ENCODE peak calls at places on chromosomes 2 and 18, in six cellular contexts. One of them, this sample, is unnamed.

GRCh38 chr2:74424995-74425406 is 3.5 kb downstream of the WDR54 start:
- DNase-seq in fibroblast of pulmonary artery: no peak
- DNase-seq in OCI-LY7: no peak
- DNase-seq in heart right ventricle: no peak
- DNase-seq in AG10803: no peak
- DNase-seq in body of pancreas: no peak
- DNase-seq in this sample: no peak

GRCh38 chr2:232974431-232974830 is 38.6 kb downstream of the NGEF start:
- DNase-seq in fibroblast of pulmonary artery: no peak
- DNase-seq in OCI-LY7: no peak
- DNase-seq in heart right ventricle: no peak
- DNase-seq in AG10803: no peak
- DNase-seq in body of pancreas: no peak
- DNase-seq in this sample: no peak

GRCh38 chr2:221088506-221088905 is 483.6 kb downstream of the EPHA4 start:
- DNase-seq in fibroblast of pulmonary artery: no peak
- DNase-seq in OCI-LY7: no peak
- DNase-seq in heart right ventricle: no peak
- DNase-seq in AG10803: no peak
- DNase-seq in body of pancreas: no peak
- DNase-seq in this sample: no peak

GRCh38 chr2:88190808-88191721 is 20.9 kb downstream of the THNSL2 start:
- DNase-seq in fibroblast of pulmonary artery: peak
- DNase-seq in OCI-LY7: peak
- DNase-seq in heart right ventricle: no peak
- DNase-seq in AG10803: peak
- DNase-seq in body of pancreas: peak
- DNase-seq in this sample: peak

GRCh38 chr2:152617464-152618187 is 99.6 kb downstream of the PRPF40A start:
- DNase-seq in fibroblast of pulmonary artery: no peak
- DNase-seq in OCI-LY7: no peak
- DNase-seq in heart right ventricle: no peak
- DNase-seq in AG10803: peak
- DNase-seq in body of pancreas: no peak
- DNase-seq in this sample: no peak

GRCh38 chr2:233428438-233428837 is 74.1 kb downstream of the DGKD start:
- DNase-seq in fibroblast of pulmonary artery: no peak
- DNase-seq in OCI-LY7: no peak
- DNase-seq in heart right ventricle: no peak
- DNase-seq in AG10803: no peak
- DNase-seq in body of pancreas: no peak
- DNase-seq in this sample: no peak

GRCh38 chr2:9694661-9695060 is 63.9 kb upstream of the YWHAQ start:
- DNase-seq in fibroblast of pulmonary artery: no peak
- DNase-seq in OCI-LY7: no peak
- DNase-seq in heart right ventricle: no peak
- DNase-seq in AG10803: no peak
- DNase-seq in body of pancreas: no peak
- DNase-seq in this sample: no peak

GRCh38 chr18:21448301-21448700 is 152.2 kb downstream of the ESCO1 start:
- DNase-seq in fibroblast of pulmonary artery: no peak
- DNase-seq in OCI-LY7: no peak
- DNase-seq in heart right ventricle: no peak
- DNase-seq in AG10803: peak
- DNase-seq in body of pancreas: no peak
- DNase-seq in this sample: no peak

GRCh38 chr2:67561411-67561965 is 164.4 kb downstream of the ETAA1 start:
- DNase-seq in fibroblast of pulmonary artery: peak
- DNase-seq in OCI-LY7: no peak
- DNase-seq in heart right ventricle: peak
- DNase-seq in AG10803: no peak
- DNase-seq in body of pancreas: peak
- DNase-seq in this sample: peak

GRCh38 chr2:118257696-118258095 is 169.4 kb downstream of the INSIG2 start:
- DNase-seq in fibroblast of pulmonary artery: no peak
- DNase-seq in OCI-LY7: no peak
- DNase-seq in heart right ventricle: no peak
- DNase-seq in AG10803: no peak
- DNase-seq in body of pancreas: no peak
- DNase-seq in this sample: no peak

GRCh38 chr2:188381614-188382013 is 89.9 kb downstream of the GULP1 start:
- DNase-seq in fibroblast of pulmonary artery: peak
- DNase-seq in OCI-LY7: no peak
- DNase-seq in heart right ventricle: no peak
- DNase-seq in AG10803: peak
- DNase-seq in body of pancreas: no peak
- DNase-seq in this sample: peak

GRCh38 chr2:219514196-219514761 is at the start of gene ASIC4:
- DNase-seq in fibroblast of pulmonary artery: no peak
- DNase-seq in OCI-LY7: no peak
- DNase-seq in heart right ventricle: no peak
- DNase-seq in AG10803: no peak
- DNase-seq in body of pancreas: no peak
- DNase-seq in this sample: no peak

GRCh38 chr18:22470511-22471181 is 52.9 kb upstream of the CTAGE1 start:
- DNase-seq in fibroblast of pulmonary artery: peak
- DNase-seq in OCI-LY7: no peak
- DNase-seq in heart right ventricle: peak
- DNase-seq in AG10803: no peak
- DNase-seq in body of pancreas: peak
- DNase-seq in this sample: peak

GRCh38 chr2:8231909-8232308 is 449.9 kb upstream of the ID2 start:
- DNase-seq in fibroblast of pulmonary artery: no peak
- DNase-seq in OCI-LY7: peak
- DNase-seq in heart right ventricle: no peak
- DNase-seq in AG10803: no peak
- DNase-seq in body of pancreas: no peak
- DNase-seq in this sample: no peak

GRCh38 chr2:8229546-8229986 is 452.3 kb upstream of the ID2 start:
- DNase-seq in fibroblast of pulmonary artery: peak
- DNase-seq in OCI-LY7: peak
- DNase-seq in heart right ventricle: peak
- DNase-seq in AG10803: peak
- DNase-seq in body of pancreas: peak
- DNase-seq in this sample: peak

GRCh38 chr2:8234253-8234652 is 447.6 kb upstream of the ID2 start:
- DNase-seq in fibroblast of pulmonary artery: no peak
- DNase-seq in OCI-LY7: peak
- DNase-seq in heart right ventricle: no peak
- DNase-seq in AG10803: no peak
- DNase-seq in body of pancreas: no peak
- DNase-seq in this sample: no peak

GRCh38 chr2:8234757-8235374 is 447.0 kb upstream of the ID2 start:
- DNase-seq in fibroblast of pulmonary artery: no peak
- DNase-seq in OCI-LY7: peak
- DNase-seq in heart right ventricle: no peak
- DNase-seq in AG10803: no peak
- DNase-seq in body of pancreas: no peak
- DNase-seq in this sample: no peak

GRCh38 chr2:8230466-8230865 is 451.4 kb upstream of the ID2 start:
- DNase-seq in fibroblast of pulmonary artery: no peak
- DNase-seq in OCI-LY7: peak
- DNase-seq in heart right ventricle: no peak
- DNase-seq in AG10803: no peak
- DNase-seq in body of pancreas: no peak
- DNase-seq in this sample: no peak
- H3K4me3 ChIP-seq in fibroblast of pulmonary artery: no peak
- H3K4me3 ChIP-seq in OCI-LY7: no peak
- H3K4me3 ChIP-seq in heart right ventricle: no peak
- H3K4me3 ChIP-seq in AG10803: no peak
- H3K4me3 ChIP-seq in body of pancreas: no peak
- H3K4me3 ChIP-seq in this sample: no peak

GRCh38 chr2:44388877-44389276 is 27.1 kb downstream of the CAMKMT start:
- DNase-seq in fibroblast of pulmonary artery: no peak
- DNase-seq in OCI-LY7: no peak
- DNase-seq in heart right ventricle: no peak
- DNase-seq in AG10803: no peak
- DNase-seq in body of pancreas: no peak
- DNase-seq in this sample: no peak

GRCh38 chr2:44392338-44392943 is 30.7 kb downstream of the CAMKMT start:
- DNase-seq in fibroblast of pulmonary artery: peak
- DNase-seq in OCI-LY7: peak
- DNase-seq in heart right ventricle: peak
- DNase-seq in AG10803: peak
- DNase-seq in body of pancreas: peak
- DNase-seq in this sample: peak

DNA sequence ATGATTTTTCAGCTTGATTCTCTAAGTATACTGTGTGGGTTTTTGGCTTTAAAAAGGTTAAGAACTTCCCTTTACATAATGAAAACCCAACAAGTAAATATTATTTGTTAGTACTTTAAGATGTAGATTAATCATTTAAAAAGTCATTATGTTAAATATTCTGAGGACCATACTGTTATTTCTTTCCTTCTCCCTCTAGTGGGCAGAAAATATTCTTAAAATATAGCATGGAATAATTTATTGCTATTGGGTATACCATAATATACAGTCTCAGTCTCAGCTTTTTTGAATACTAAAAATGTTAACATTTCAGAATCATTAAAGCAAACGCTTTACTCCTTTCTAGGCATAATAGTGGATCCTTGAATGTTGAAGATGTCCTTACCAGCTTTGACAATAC is 28.1 kb downstream of the CAMKMT start:
- DNase-seq in fibroblast of pulmonary artery: peak
- DNase-seq in OCI-LY7: no peak
- DNase-seq in heart right ventricle: no peak
- DNase-seq in AG10803: no peak
- DNase-seq in body of pancreas: no peak
- DNase-seq in this sample: peak
- TF ChIP-seq CTCF in fibroblast of pulmonary artery: peak
- TF ChIP-seq CTCF in OCI-LY7: peak
- TF ChIP-seq CTCF in heart right ventricle: no peak
- TF ChIP-seq CTCF in AG10803: peak
- TF ChIP-seq CTCF in body of pancreas: no peak
- TF ChIP-seq CTCF in this sample: peak

DNA sequence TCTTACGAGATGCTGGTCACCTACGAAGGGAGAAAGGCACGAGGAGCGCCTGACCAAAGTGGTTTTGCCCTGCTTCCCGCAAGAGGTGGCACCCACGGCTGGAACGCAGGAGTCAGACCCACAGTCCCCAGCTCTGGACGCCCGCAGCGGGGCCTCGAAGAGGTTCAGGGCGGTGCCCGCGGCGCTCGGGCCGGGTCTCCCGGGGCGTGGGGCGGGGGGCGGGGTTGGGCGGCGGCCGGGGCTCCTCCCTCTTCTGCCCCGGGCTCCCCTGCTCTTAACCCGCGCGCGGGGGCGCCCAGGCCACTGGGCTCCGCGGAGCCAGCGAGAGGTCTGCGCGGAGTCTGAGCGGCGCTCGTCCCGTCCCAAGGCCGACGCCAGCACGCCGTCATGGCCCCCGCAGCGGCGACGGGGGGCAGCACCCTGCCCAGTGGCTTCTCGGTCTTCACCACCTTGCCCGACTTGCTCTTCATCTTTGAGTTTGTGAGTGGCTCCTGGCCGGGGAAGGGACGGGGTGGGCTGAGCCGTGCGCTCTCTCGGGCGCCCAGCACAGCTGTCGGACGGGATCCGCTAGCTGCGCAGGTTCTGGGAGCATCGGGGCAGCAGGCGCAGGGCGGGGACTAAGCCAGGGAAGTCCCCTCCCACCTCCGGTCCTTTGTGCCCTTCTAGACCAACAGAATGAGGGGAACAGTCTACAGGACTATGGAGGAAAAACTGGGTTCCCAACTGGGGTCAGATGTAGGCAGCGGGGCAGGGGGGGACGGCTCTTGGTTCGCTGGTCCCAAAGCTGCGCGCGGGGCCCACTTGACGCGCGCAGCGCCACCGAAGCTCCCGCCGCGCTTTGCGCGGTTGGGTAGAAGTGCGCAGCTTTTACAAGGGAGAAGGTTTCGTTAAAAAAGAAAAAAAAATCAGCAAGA is at the start of gene MAL:
- DNase-seq in fibroblast of pulmonary artery: no peak
- DNase-seq in OCI-LY7: no peak
- DNase-seq in heart right ventricle: no peak
- DNase-seq in AG10803: no peak
- DNase-seq in body of pancreas: no peak
- DNase-seq in this sample: no peak
- H3K4me3 ChIP-seq in fibroblast of pulmonary artery: no peak
- H3K4me3 ChIP-seq in OCI-LY7: no peak
- H3K4me3 ChIP-seq in heart right ventricle: peak
- H3K4me3 ChIP-seq in AG10803: no peak
- H3K4me3 ChIP-seq in body of pancreas: no peak
- H3K4me3 ChIP-seq in this sample: no peak

DNA sequence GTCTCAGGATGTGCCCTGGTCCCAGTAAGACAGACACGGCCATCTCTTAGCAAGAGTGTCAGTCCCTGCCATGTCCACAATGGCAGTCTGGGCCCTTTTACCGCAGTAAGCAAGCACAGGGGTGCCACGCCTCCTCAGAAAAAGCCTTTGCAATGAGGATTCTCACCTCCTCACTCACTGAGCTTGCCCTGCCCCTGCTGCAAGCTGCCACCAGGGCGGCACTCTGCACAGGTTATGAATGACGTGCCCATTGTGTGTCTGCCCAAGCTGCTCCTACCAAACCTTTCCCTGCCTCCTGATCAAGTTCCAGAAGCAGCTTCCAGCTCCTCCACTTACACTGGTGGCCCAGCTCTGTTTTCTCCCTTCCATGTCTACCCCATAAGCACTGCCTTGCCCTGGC is 23.3 kb downstream of the ERCC3 start:
- DNase-seq in fibroblast of pulmonary artery: no peak
- DNase-seq in OCI-LY7: no peak
- DNase-seq in heart right ventricle: no peak
- DNase-seq in AG10803: no peak
- DNase-seq in body of pancreas: no peak
- DNase-seq in this sample: no peak
- TF ChIP-seq CTCF in fibroblast of pulmonary artery: no peak
- TF ChIP-seq CTCF in OCI-LY7: peak
- TF ChIP-seq CTCF in heart right ventricle: no peak
- TF ChIP-seq CTCF in AG10803: no peak
- TF ChIP-seq CTCF in body of pancreas: no peak
- TF ChIP-seq CTCF in this sample: no peak

This sample was measured in cardiac fibroblast.